ENCODE peak calls at places on chromosomes 3 and 15, in four cellular contexts. L is activated T-cell treated with anti-CD3 and anti-CD28 coated beads, Interleukin-2, amount 50 U/mL, for 24 hours; P is caudate nucleus; V is sigmoid colon. U is an unnamed sample.

GRCh38 chr3:36969540-36970432 is 23.1 kb downstream of the EPM2AIP1 start:
- DNase-seq in P (no peak), V (no peak), L (peak), U (peak)

GRCh38 chr3:189664311-189664710 is 33.1 kb downstream of the TP63 start:
- DNase-seq in L (no peak), P (no peak), V (no peak), U (no peak)

GRCh38 chr3:145411605-145412004 is 749.4 kb downstream of the PLOD2 start:
- DNase-seq in V (no peak), P (no peak), L (no peak), U (no peak)

GRCh38 chr15:59104602-59104911 is 389 bp upstream of the CCNB2 start:
- DNase-seq in P (no peak), V (no peak), L (no peak), U (no peak)

GRCh38 chr3:110419571-110419970 is 652.0 kb upstream of the NECTIN3 start:
- DNase-seq in L (no peak), P (no peak), V (no peak), U (no peak)

GRCh38 chr15:56815247-56815646 is 81.9 kb upstream of the ZNF280D start:
- DNase-seq in V (no peak), L (no peak), P (no peak), U (peak)

GRCh38 chr3:124643453-124643852 is 86.8 kb upstream of the UMPS start:
- DNase-seq in V (no peak), P (no peak), L (no peak), U (no peak)

GRCh38 chr15:91885054-91885453 is 31.5 kb downstream of the SLCO3A1 start:
- DNase-seq in V (no peak), L (no peak), P (no peak), U (no peak)

GRCh38 chr3:98038241-98038640 is 3.1 kb upstream of the GABRR3 start:
- DNase-seq in V (no peak), P (no peak), L (no peak), U (no peak)

GRCh38 chr15:89401636-89402252 is 67.1 kb upstream of the POLG start:
- DNase-seq in V (no peak), P (no peak), L (no peak), U (no peak)

GRCh38 chr15:93253656-93254055 is 164.6 kb upstream of the RGMA start:
- DNase-seq in L (no peak), V (no peak), P (no peak), U (no peak)

GRCh38 chr3:190701096-190701532 is 161.4 kb downstream of the GMNC start:
- DNase-seq in L (no peak), P (no peak), V (no peak), U (peak)

GRCh38 chr15:68992696-68993095 is 21.8 kb upstream of the NOX5 start:
- DNase-seq in P (no peak), L (no peak), V (no peak), U (no peak)

GRCh38 chr15:45573961-45574629 is 13.1 kb upstream of the BLOC1S6 start:
- DNase-seq in V (no peak), L (no peak), P (no peak), U (peak)

GRCh38 chr3:115855911-115856310 is 232.6 kb downstream of the GAP43 start:
- DNase-seq in P (no peak), L (no peak), V (no peak), U (no peak)

GRCh38 chr3:33467786-33468185 is 27.6 kb upstream of the UBP1 start:
- DNase-seq in P (no peak), V (no peak), L (no peak), U (no peak)

GRCh38 chr3:50817756-50818518 is 143.2 kb downstream of the DOCK3 start:
- DNase-seq in P (no peak), V (no peak), L (no peak), U (no peak)

GRCh38 chr15:36818260-36818659 is 238.8 kb downstream of the CDIN1 start:
- DNase-seq in P (no peak), L (no peak), V (no peak), U (no peak)

GRCh38 chr3:3027976-3028567 is 82.1 kb downstream of the IL5RA start:
- DNase-seq in V (no peak), L (no peak), P (no peak), U (no peak)

GRCh38 chr3:102290241-102290640 is 144.6 kb upstream of the ZPLD1 start:
- DNase-seq in V (no peak), L (no peak), P (no peak), U (no peak)

GRCh38 chr3:174333640-174334039 is 525.5 kb upstream of the NAALADL2 start:
- DNase-seq in L (no peak), V (no peak), P (no peak), U (no peak)

GRCh38 chr3:72888546-72889309 is 882 bp downstream of the GXYLT2 start:
- DNase-seq in L (no peak), P (no peak), V (no peak), U (no peak)

GRCh38 chr3:7421065-7421464 is 560.1 kb downstream of the GRM7 start:
- DNase-seq in P (no peak), V (no peak), L (no peak), U (no peak)

U was measured in left colon.